ENCODE peak calls at places on chromosomes 4 and X, in seven cellular contexts. E, L, F, H, K, J and D are unnamed samples.
A peak's percentile ranks its signal among the peaks of the same experiment; 100 is the strongest.

GRCh38 chrX:112832481-112833095 is 8.0 kb downstream of the AMOT start:
- DNase-seq in E (no peak), L (no peak), F (no peak), H (peak; percentile 89), K (no peak), J (no peak), D (no peak)

GRCh38 chrX:82541822-82542221 is 966.3 kb upstream of the POU3F4 start:
- DNase-seq in E (no peak), L (no peak), F (no peak), H (no peak), K (no peak), J (no peak), D (no peak)

GRCh38 chr4:6331018-6331417 is 61.4 kb downstream of the WFS1 start:
- DNase-seq in E (no peak), L (no peak), F (peak; percentile 15), H (peak; percentile 28), K (no peak), J (no peak), D (no peak)

GRCh38 chr4:180058731-180059215 is 2184.4 kb upstream of the TENM3 start:
- DNase-seq in E (no peak), L (no peak), F (peak; percentile 67), H (peak; percentile 72), K (no peak), J (peak; percentile 63), D (no peak)

GRCh38 chr4:27318740-27319139 is 458.1 kb downstream of the STIM2 start:
- DNase-seq in E (no peak), L (no peak), F (peak; percentile 35), H (peak; percentile 57), K (no peak), J (peak; percentile 11), D (no peak)

GRCh38 chrX:1593286-1594271 is 2.2 kb downstream of the AKAP17A start:
- DNase-seq in E (no peak), L (no peak), F (no peak), H (no peak), K (no peak), J (no peak), D (no peak)

GRCh38 chr4:16464651-16465050 is 238.4 kb upstream of the TAPT1 start:
- DNase-seq in E (no peak), L (no peak), F (no peak), H (no peak), K (no peak), J (no peak), D (no peak)

GRCh38 chr4:165489786-165490185 is 111.0 kb downstream of the CPE start:
- DNase-seq in E (no peak), L (no peak), F (no peak), H (no peak), K (no peak), J (no peak), D (peak; percentile 49)

GRCh38 chr4:6753103-6753560 is 29.4 kb upstream of the KIAA0232 start:
- DNase-seq in E (no peak), L (no peak), F (no peak), H (peak; percentile 15), K (no peak), J (no peak), D (no peak)

GRCh38 chrX:151977009-151977408 is 2.5 kb upstream of the GABRE start:
- DNase-seq in E (no peak), L (no peak), F (no peak), H (no peak), K (no peak), J (no peak), D (no peak)

GRCh38 chr4:123699823-123700822 is 303.5 kb downstream of the SPRY1 start:
- DNase-seq in E (no peak), L (peak; percentile 88), F (peak; percentile 88), H (peak; percentile 50), K (no peak), J (no peak), D (peak; percentile 39)

GRCh38 chrX:76279007-76279406 is 106.1 kb downstream of the PBDC1 start:
- DNase-seq in E (no peak), L (peak; percentile 39), F (peak; percentile 37), H (peak; percentile 52), K (peak; percentile 2), J (peak; percentile 47), D (no peak)

GRCh38 chrX:17495052-17495451 is 120.1 kb downstream of the NHS start:
- DNase-seq in E (no peak), L (no peak), F (no peak), H (no peak), K (no peak), J (no peak), D (no peak)

GRCh38 chrX:80576815-80577533 is 156.7 kb downstream of the TENT5D start:
- DNase-seq in E (no peak), L (no peak), F (no peak), H (no peak), K (no peak), J (no peak), D (no peak)

GRCh38 chr4:4866124-4866832 is 6.8 kb downstream of the MSX1 start:
- DNase-seq in E (no peak), L (no peak), F (peak; percentile 26), H (peak; percentile 35), K (no peak), J (peak; percentile 79), D (no peak)

DNA sequence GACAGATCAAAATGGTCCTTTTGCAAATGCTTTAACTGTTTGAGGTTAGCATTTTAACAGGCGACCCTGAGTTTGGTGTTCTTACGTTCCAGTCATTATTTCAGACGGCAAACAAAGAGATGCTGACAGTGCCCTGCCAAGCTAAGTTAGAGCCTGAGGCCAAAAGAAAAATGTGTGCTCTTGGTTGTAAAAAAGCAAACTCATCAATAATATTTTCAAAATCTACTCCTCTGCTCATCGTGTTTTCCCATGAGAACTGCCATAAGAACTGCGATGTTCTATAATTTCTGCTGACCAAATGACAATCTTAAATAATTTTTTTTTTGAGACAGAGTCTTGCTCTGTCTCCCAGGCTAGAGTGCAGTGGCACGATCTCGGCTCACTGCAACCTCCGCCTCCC is 62.7 kb upstream of the BCLAF3 start:
- DNase-seq in E (no peak), L (no peak), F (no peak), H (no peak), K (no peak), J (no peak), D (no peak)
- H3K27ac ChIP-seq in E (no peak overlapping the region), L (no peak overlapping the region), F (no peak overlapping the region), H (no peak overlapping the region), K (no peak overlapping the region), J (no peak overlapping the region), D (no peak overlapping the region)

DNA sequence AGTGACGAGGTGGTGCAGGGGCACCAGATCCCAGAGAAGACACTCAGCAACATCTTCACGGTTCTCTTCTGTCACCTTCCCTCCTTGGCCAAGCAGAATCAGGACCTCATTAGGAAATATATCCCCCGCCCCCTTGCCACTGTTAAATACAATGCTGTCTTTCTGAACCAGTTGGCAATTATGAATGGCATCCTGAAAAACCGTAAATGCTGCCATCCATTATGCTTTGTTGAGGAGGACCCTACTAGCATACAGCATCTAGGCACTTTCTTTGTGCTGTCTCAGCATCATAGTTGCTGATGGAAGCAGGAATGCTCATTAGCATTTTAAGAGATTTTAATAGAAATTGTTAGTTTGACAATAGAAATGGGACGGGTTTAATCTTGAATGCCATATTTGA is 138.5 kb downstream of the DCLK2 start:
- DNase-seq in E (no peak), L (no peak), F (no peak), H (no peak), K (no peak), J (no peak), D (no peak)
- H3K27ac ChIP-seq in E (no peak overlapping the region), L (no peak overlapping the region), F (no peak overlapping the region), H (no peak overlapping the region), K (no peak overlapping the region), J (peak overlapping the region; percentile 50), D (no peak overlapping the region)

DNA sequence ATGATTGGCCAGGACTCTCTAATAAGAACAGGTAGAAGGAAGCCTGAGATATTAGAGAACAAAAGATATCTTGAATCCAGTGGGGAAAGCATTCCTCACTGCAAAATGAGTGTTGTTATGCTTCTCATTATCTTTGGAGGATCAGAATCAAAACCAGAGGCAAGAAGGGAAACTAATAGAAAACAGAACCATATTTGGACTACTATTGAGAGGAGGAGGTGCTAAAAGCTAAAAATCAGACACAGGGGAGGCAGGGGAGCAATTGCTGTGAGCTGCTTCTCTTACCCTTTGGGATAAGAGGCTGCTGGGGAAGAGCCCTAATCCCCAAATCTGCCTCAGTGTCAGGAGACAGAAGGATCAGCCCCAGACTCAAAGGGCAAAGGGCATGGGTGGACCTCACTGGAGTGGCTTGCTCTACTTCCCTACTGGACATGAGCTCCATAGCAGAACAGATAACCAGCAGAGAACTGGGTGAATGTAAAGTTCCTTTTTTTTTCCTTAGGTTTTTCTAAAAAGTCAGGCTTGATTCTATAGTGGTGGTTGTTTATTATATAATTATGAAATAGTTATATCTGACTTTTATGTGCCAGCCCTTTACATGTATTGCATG is 60.1 kb downstream of the SEPTIN11 start:
- DNase-seq in E (no peak), L (no peak), F (no peak), H (no peak), K (no peak), J (peak; percentile 27), D (no peak)
- H3K27ac ChIP-seq in E (no peak overlapping the region), L (peak overlapping the region; percentile 62), F (peak overlapping the region; percentile 70), H (no peak overlapping the region), K (no peak overlapping the region), J (peak overlapping the region; percentile 77), D (no peak overlapping the region)

DNA sequence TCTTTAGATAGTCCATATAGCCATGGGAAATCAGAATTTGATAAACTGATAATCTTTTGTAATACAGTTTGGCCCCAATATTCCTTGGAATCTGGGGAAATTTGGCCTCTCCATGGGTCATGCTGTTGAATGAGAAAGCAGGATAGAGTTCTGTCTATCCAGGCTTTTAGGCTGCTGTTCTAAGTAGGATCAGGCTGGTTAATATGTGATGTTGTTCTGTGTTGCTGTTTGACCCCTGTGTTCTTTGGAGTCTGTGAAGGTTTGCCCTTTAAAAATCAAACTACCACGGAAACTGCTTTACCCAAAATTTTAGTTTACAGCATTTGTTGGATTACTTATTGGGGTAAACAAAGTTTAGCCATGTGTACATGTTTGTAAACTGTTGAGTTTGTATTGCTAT is 114.5 kb downstream of the ZNF330 start:
- DNase-seq in E (no peak), L (no peak), F (no peak), H (no peak), K (no peak), J (no peak), D (no peak)
- H3K27ac ChIP-seq in E (peak overlapping the region; percentile 74), L (no peak overlapping the region), F (no peak overlapping the region), H (no peak overlapping the region), K (no peak overlapping the region), J (no peak overlapping the region), D (no peak overlapping the region)

GRCh38 chr4:87391783-87392054 is 731 bp upstream of the HSD17B11 start:
- DNase-seq in E (no peak), L (no peak), F (no peak), H (no peak), K (no peak), J (peak; percentile 27), D (no peak)

GRCh38 chr4:87390931-87391782 is at the start of gene HSD17B11:
- DNase-seq in E (peak; percentile 71), L (peak; percentile 91), F (peak; percentile 96), H (peak; percentile 95), K (peak; percentile 71), J (peak; percentile 90), D (peak; percentile 24)

GRCh38 chr4:87387237-87387636 is 3.8 kb downstream of the HSD17B11 start:
- DNase-seq in E (no peak), L (no peak), F (no peak), H (no peak), K (no peak), J (no peak), D (no peak)

GRCh38 chr4:87392183-87392582 is 1.2 kb upstream of the HSD17B11 start:
- DNase-seq in E (no peak), L (no peak), F (no peak), H (no peak), K (no peak), J (no peak), D (no peak)
- H3K27ac ChIP-seq in E (peak overlapping the region; percentile 86), L (no peak overlapping the region), F (no peak overlapping the region), H (no peak overlapping the region), K (no peak overlapping the region), J (no peak overlapping the region), D (no peak overlapping the region)

GRCh38 chr4:106065018-106065417 is 169.7 kb downstream of the NPNT start:
- DNase-seq in E (no peak), L (no peak), F (no peak), H (no peak), K (no peak), J (no peak), D (no peak)
- H3K27ac ChIP-seq in E (no peak overlapping the region), L (no peak overlapping the region), F (no peak overlapping the region), H (no peak overlapping the region), K (no peak overlapping the region), J (no peak overlapping the region), D (no peak overlapping the region)